ENCODE peak calls at places on chromosome 17, in eight cellular contexts. L is HCT116, A is skeletal muscle cell, R is K562, Q is body of pancreas, H is suprapubic skin, G is cardiac muscle cell, S is heart left ventricle. F is an unnamed sample.

GRCh38 chr17:55314061-55314783 is 49.5 kb downstream of the HLF start:
- DNase-seq in R (no peak), Q (no peak), A (no peak), H (no peak), S (no peak), L (no peak), G (no peak), F (no peak)

GRCh38 chr17:52696362-52696761 is 537.8 kb upstream of the CA10 start:
- DNase-seq in A (no peak), G (no peak), R (no peak), L (no peak), Q (no peak), S (no peak), H (no peak), F (no peak)

GRCh38 chr17:41415833-41416335 is 8.5 kb downstream of the KRT37 start:
- DNase-seq in G (no peak), S (no peak), L (no peak), Q (peak; percentile 37), A (no peak), H (no peak), R (no peak), F (no peak)

GRCh38 chr17:9977175-9977574 is 72.1 kb upstream of the RCVRN start:
- DNase-seq in Q (no peak), H (no peak), G (no peak), A (no peak), L (no peak), S (no peak), R (no peak), F (no peak)

GRCh38 chr17:65099941-65100315 is 37.2 kb upstream of the RGS9 start:
- DNase-seq in H (peak; percentile 84), S (peak; percentile 48), G (no peak), L (peak; percentile 80), Q (peak; percentile 45), R (no peak), A (no peak), F (no peak)

GRCh38 chr17:67469208-67469980 is 92.3 kb downstream of the PITPNC1 start:
- DNase-seq in A (peak; percentile 28), S (no peak), L (no peak), R (no peak), G (peak; percentile 54), Q (no peak), H (no peak), F (no peak)

GRCh38 chr17:7484964-7485377 is 805 bp downstream of the POLR2A start:
- DNase-seq in L (no peak), Q (no peak), G (no peak), H (no peak), R (no peak), A (no peak), S (no peak), F (no peak)

GRCh38 chr17:43368740-43369506 is 29.9 kb upstream of the ARL4D start:
- DNase-seq in Q (peak; percentile 88), A (no peak), G (peak; percentile 80), R (no peak), L (peak; percentile 50), S (peak; percentile 88), H (peak; percentile 91), F (peak; percentile 55)

GRCh38 chr17:42284566-42284965 is 3.7 kb upstream of the STAT5A start:
- DNase-seq in H (peak; percentile 62), G (no peak), S (no peak), Q (peak; percentile 4), L (no peak), R (no peak), A (no peak), F (no peak)

GRCh38 chr17:13601776-13602551 is at the start of gene HS3ST3A1:
- DNase-seq in H (peak; percentile 79), Q (no peak), R (peak; percentile 80), G (peak; percentile 87), S (peak; percentile 44), L (no peak), A (peak; percentile 68), F (peak; percentile 61)

GRCh38 chr17:80419255-80419654 is 4.3 kb downstream of the ENDOV start:
- DNase-seq in R (no peak), L (no peak), H (no peak), S (no peak), A (no peak), Q (no peak), G (no peak), F (no peak)

GRCh38 chr17:72095316-72095715 is 25.5 kb upstream of the SOX9 start:
- DNase-seq in A (no peak), R (no peak), S (no peak), H (peak; percentile 45), G (no peak), Q (no peak), L (no peak), F (no peak)

GRCh38 chr17:50271173-50271750 is 3.0 kb upstream of the TMEM92 start:
- DNase-seq in S (no peak), L (no peak), Q (no peak), A (no peak), H (no peak), G (no peak), R (no peak), F (no peak)

GRCh38 chr17:49548506-49549310 is 27.0 kb upstream of the NXPH3 start:
- DNase-seq in R (peak; percentile 65), A (no peak), G (peak; percentile 48), H (peak; percentile 55), S (peak; percentile 64), Q (no peak), L (peak; percentile 27), F (no peak)

GRCh38 chr17:69828087-69828486 is 246.9 kb upstream of the KCNJ16 start:
- DNase-seq in G (no peak), R (no peak), S (peak; percentile 75), H (no peak), L (no peak), A (no peak), Q (peak; percentile 34), F (no peak)

GRCh38 chr17:40319651-40320550 is 10.9 kb downstream of the RARA start:
- DNase-seq in H (peak; percentile 84), S (peak; percentile 55), R (no peak), L (no peak), G (no peak), A (no peak), Q (no peak), F (no peak)
- H3K4me3 ChIP-seq in H (peak overlapping the region; percentile 95), S (peak overlapping the region; percentile 81), R (peak overlapping the region; percentile 79), L (peak overlapping the region; percentile 94), G (no peak overlapping the region), A (peak overlapping the region; percentile 96), Q (no peak overlapping the region), F (no peak overlapping the region)

DNA sequence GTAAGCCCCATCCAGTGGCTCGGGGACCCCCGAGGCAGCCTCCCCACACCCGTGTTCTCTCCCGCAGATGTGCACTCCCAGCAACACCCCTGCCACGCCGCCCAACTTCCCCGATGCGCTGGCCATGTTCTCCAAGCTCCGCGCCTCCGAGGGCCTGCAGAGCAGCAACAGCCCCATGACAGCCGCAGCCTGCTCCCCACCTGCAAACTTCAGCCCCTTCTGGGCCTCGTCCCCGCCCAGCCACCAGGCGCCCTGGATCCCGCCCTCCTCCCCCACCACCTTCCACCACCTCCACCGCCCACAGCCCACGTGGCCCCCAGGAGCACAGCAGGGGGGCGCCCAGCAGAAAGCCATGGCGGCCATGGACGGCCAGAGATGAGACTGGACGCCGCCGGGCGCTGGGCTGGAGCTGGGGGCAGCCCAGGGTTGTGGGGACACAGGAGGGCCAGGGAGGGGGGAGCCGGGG is 5.0 kb downstream of the UBALD2 start:
- DNase-seq in H (no peak), Q (no peak), L (no peak), R (peak; percentile 77), A (no peak), G (no peak), S (no peak), F (no peak)
- H3K4me3 ChIP-seq in H (no peak overlapping the region), Q (no peak overlapping the region), L (no peak overlapping the region), R (no peak overlapping the region), A (no peak overlapping the region), G (no peak overlapping the region), S (no peak overlapping the region), F (no peak overlapping the region)

GRCh38 chr17:63153488-63153887 is 187.5 kb downstream of the TANC2 start:
- DNase-seq in G (no peak), H (no peak), L (no peak), Q (no peak), A (no peak), S (no peak), R (no peak), F (no peak)

GRCh38 chr17:63151981-63152523 is 186.0 kb downstream of the TANC2 start:
- DNase-seq in L (no peak), G (peak; percentile 37), H (no peak), S (no peak), R (no peak), A (no peak), Q (no peak), F (no peak)

GRCh38 chr17:63150994-63151464 is 185.0 kb downstream of the TANC2 start:
- DNase-seq in H (no peak), G (peak; percentile 50), L (no peak), S (no peak), R (no peak), A (peak; percentile 39), Q (no peak), F (no peak)

GRCh38 chr17:63154586-63155244 is 188.7 kb downstream of the TANC2 start:
- DNase-seq in G (no peak), R (no peak), A (no peak), L (no peak), H (no peak), Q (no peak), S (no peak), F (no peak)

DNA sequence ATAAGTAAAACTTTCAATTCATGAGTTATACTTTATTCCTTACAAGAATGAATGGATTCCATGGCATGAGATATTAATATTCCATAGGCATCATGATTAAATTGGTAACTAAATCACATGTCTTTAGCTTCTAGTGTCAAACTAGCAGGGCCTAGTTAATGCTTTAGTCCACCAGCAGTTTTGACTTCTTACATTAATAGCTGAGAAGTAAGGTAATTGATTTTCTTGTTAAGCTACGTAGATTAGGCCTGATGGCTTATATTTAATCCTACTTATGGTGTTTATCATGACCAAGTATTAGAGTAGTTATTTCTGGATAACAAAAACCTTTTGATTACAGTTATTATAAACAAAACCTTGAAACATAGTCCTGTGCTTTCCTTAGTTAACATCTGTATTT is 184.4 kb downstream of the TANC2 start:
- DNase-seq in S (no peak), H (no peak), R (no peak), L (no peak), A (no peak), G (no peak), Q (no peak), F (no peak)
- H3K4me3 ChIP-seq in S (no peak overlapping the region), H (no peak overlapping the region), R (no peak overlapping the region), L (no peak overlapping the region), A (no peak overlapping the region), G (no peak overlapping the region), Q (no peak overlapping the region), F (no peak overlapping the region)

GRCh38 chr17:74042744-74043486 is 160.6 kb upstream of the RPL38 start:
- DNase-seq in Q (no peak), A (peak; percentile 54), H (no peak), S (peak; percentile 47), G (no peak), R (no peak), L (peak; percentile 91), F (no peak)

GRCh38 chr17:74040291-74040690 is 163.2 kb upstream of the RPL38 start:
- DNase-seq in R (no peak), A (no peak), L (no peak), G (no peak), Q (no peak), H (no peak), S (no peak), F (no peak)

GRCh38 chr17:74043976-74044375 is 159.5 kb upstream of the RPL38 start:
- DNase-seq in S (no peak), Q (no peak), L (no peak), H (no peak), A (no peak), R (no peak), G (no peak), F (no peak)

GRCh38 chr17:74040729-74041128 is 162.7 kb upstream of the RPL38 start:
- DNase-seq in S (no peak), L (no peak), G (no peak), Q (no peak), R (no peak), A (no peak), H (no peak), F (no peak)

GRCh38 chr17:74042241-74042640 is 161.2 kb upstream of the RPL38 start:
- DNase-seq in H (no peak), S (no peak), R (no peak), L (no peak), Q (no peak), A (no peak), G (no peak), F (no peak)
- H3K4me3 ChIP-seq in H (no peak overlapping the region), S (no peak overlapping the region), R (no peak overlapping the region), L (peak overlapping the region; percentile 2), Q (no peak overlapping the region), A (no peak overlapping the region), G (no peak overlapping the region), F (no peak overlapping the region)